ENCODE peak calls at places on chromosomes 12 and 14, in four cellular contexts. One of them, this sample, is unnamed.

GRCh38 chr12:13347241-13348043 is 150.9 kb downstream of the EMP1 start:
- DNase-seq in K562: no peak
- DNase-seq in HepG2: no peak
- DNase-seq in GM12878: no peak
- DNase-seq in this sample: peak; percentile 36

GRCh38 chr14:68781161-68782021 is 11.5 kb downstream of the ZFP36L1 start:
- DNase-seq in GM12878: no peak
- DNase-seq in K562: peak; percentile 66
- DNase-seq in HepG2: no peak
- DNase-seq in this sample: no peak

GRCh38 chr12:117587646-117588287 is 226.3 kb upstream of the NOS1 start:
- DNase-seq in HepG2: peak; percentile 15
- DNase-seq in K562: peak; percentile 67
- DNase-seq in GM12878: no peak
- DNase-seq in this sample: peak; percentile 60

GRCh38 chr14:88359500-88359899 is 26.0 kb upstream of the SPATA7 start:
- DNase-seq in GM12878: no peak
- DNase-seq in HepG2: no peak
- DNase-seq in K562: no peak
- DNase-seq in this sample: no peak

GRCh38 chr14:82009076-82009475 is 475.4 kb upstream of the SEL1L start:
- DNase-seq in K562: no peak
- DNase-seq in HepG2: no peak
- DNase-seq in GM12878: no peak
- DNase-seq in this sample: no peak

GRCh38 chr12:96049096-96049495 is 13.7 kb upstream of the LTA4H start:
- DNase-seq in K562: no peak
- DNase-seq in HepG2: no peak
- DNase-seq in GM12878: no peak
- DNase-seq in this sample: no peak

GRCh38 chr12:69094606-69095216 is 144.7 kb upstream of the CPSF6 start:
- DNase-seq in K562: no peak
- DNase-seq in GM12878: no peak
- DNase-seq in HepG2: no peak
- DNase-seq in this sample: no peak

GRCh38 chr12:25436206-25436912 is 116.7 kb downstream of the LMNTD1 start:
- DNase-seq in K562: peak; percentile 60
- DNase-seq in GM12878: peak; percentile 20
- DNase-seq in HepG2: peak; percentile 49
- DNase-seq in this sample: peak; percentile 63

GRCh38 chr14:96905825-96906224 is 108.6 kb downstream of the VRK1 start:
- DNase-seq in K562: no peak
- DNase-seq in HepG2: no peak
- DNase-seq in GM12878: no peak
- DNase-seq in this sample: no peak

GRCh38 chr12:15688838-15689237 is 100.3 kb downstream of the EPS8 start:
- DNase-seq in HepG2: no peak
- DNase-seq in GM12878: no peak
- DNase-seq in K562: no peak
- DNase-seq in this sample: no peak

GRCh38 chr12:83537428-83538053 is 850.8 kb downstream of the TMTC2 start:
- DNase-seq in HepG2: no peak
- DNase-seq in K562: no peak
- DNase-seq in GM12878: no peak
- DNase-seq in this sample: no peak

GRCh38 chr12:21551811-21552469 is 25.8 kb downstream of the SPX start:
- DNase-seq in HepG2: no peak
- DNase-seq in K562: no peak
- DNase-seq in GM12878: no peak
- DNase-seq in this sample: no peak

GRCh38 chr14:93655078-93655750 is 133.1 kb downstream of the PRIMA1 start:
- DNase-seq in GM12878: peak; percentile 3
- DNase-seq in K562: peak; percentile 15
- DNase-seq in HepG2: peak; percentile 60
- DNase-seq in this sample: peak; percentile 58

GRCh38 chr12:104718581-104718980 is 239.5 kb downstream of the SLC41A2 start:
- DNase-seq in GM12878: no peak
- DNase-seq in K562: no peak
- DNase-seq in HepG2: no peak
- DNase-seq in this sample: no peak

GRCh38 chr12:107344035-107344808 is 250.9 kb upstream of the CRY1 start:
- DNase-seq in K562: no peak
- DNase-seq in GM12878: no peak
- DNase-seq in HepG2: peak; percentile 63
- DNase-seq in this sample: peak; percentile 95

GRCh38 chr12:64968989-64969819 is 144.8 kb downstream of the TBC1D30 start:
- DNase-seq in HepG2: peak; percentile 5
- DNase-seq in K562: no peak
- DNase-seq in GM12878: no peak
- DNase-seq in this sample: peak; percentile 25

GRCh38 chr14:37230551-37231194 is 32.9 kb downstream of the MIPOL1 start:
- DNase-seq in HepG2: peak; percentile 90
- DNase-seq in K562: peak; percentile 31
- DNase-seq in GM12878: no peak
- DNase-seq in this sample: peak; percentile 35

GRCh38 chr12:8553088-8553627 is 12.5 kb upstream of the CLEC4E start:
- DNase-seq in K562: no peak
- DNase-seq in HepG2: no peak
- DNase-seq in GM12878: no peak
- DNase-seq in this sample: no peak

GRCh38 chr14:32906672-32907071 is 32.0 kb upstream of the NPAS3 start:
- DNase-seq in GM12878: no peak
- DNase-seq in HepG2: no peak
- DNase-seq in K562: no peak
- DNase-seq in this sample: no peak

GRCh38 chr14:103128631-103129300 is 5.5 kb downstream of the TNFAIP2 start:
- DNase-seq in HepG2: no peak
- DNase-seq in GM12878: no peak
- DNase-seq in K562: no peak
- DNase-seq in this sample: no peak

GRCh38 chr12:119740835-119741234 is 72.9 kb downstream of the PRKAB1 start:
- DNase-seq in GM12878: no peak
- DNase-seq in K562: no peak
- DNase-seq in HepG2: no peak
- DNase-seq in this sample: no peak

GRCh38 chr12:42798811-42799438 is 209.4 kb upstream of the PRICKLE1 start:
- DNase-seq in HepG2: no peak
- DNase-seq in K562: no peak
- DNase-seq in GM12878: no peak
- DNase-seq in this sample: no peak

GRCh38 chr12:70989232-70989631 is 68.7 kb upstream of the PTPRR start:
- DNase-seq in HepG2: no peak
- DNase-seq in GM12878: no peak
- DNase-seq in K562: no peak
- DNase-seq in this sample: no peak

GRCh38 chr14:103087343-103087835 is 3.4 kb downstream of the LBHD2 start:
- DNase-seq in GM12878: no peak
- DNase-seq in HepG2: no peak
- DNase-seq in K562: no peak
- DNase-seq in this sample: no peak

GRCh38 chr14:68309121-68309520 is 483.7 kb downstream of the ZFP36L1 start:
- DNase-seq in HepG2: no peak
- DNase-seq in GM12878: no peak
- DNase-seq in K562: no peak
- DNase-seq in this sample: no peak

GRCh38 chr12:84601483-84601882 is 311.1 kb downstream of the SLC6A15 start:
- DNase-seq in GM12878: no peak
- DNase-seq in HepG2: no peak
- DNase-seq in K562: no peak
- DNase-seq in this sample: no peak

GRCh38 chr12:18752280-18752920 is 14.5 kb downstream of the CAPZA3 start:
- DNase-seq in GM12878: no peak
- DNase-seq in K562: peak; percentile 57
- DNase-seq in HepG2: no peak
- DNase-seq in this sample: no peak

GRCh38 chr12:54565658-54566552 is 16.5 kb downstream of the PDE1B start:
- DNase-seq in K562: no peak
- DNase-seq in HepG2: no peak
- DNase-seq in GM12878: no peak
- DNase-seq in this sample: no peak

GRCh38 chr12:46875095-46875494 is 49.3 kb upstream of the SLC38A4 start:
- DNase-seq in K562: no peak
- DNase-seq in HepG2: no peak
- DNase-seq in GM12878: no peak
- DNase-seq in this sample: no peak

GRCh38 chr12:112686373-112686772 is 105.2 kb upstream of the RPH3A start:
- DNase-seq in HepG2: no peak
- DNase-seq in K562: no peak
- DNase-seq in GM12878: no peak
- DNase-seq in this sample: no peak

GRCh38 chr12:65051196-65051595 is 69.9 kb downstream of the WIF1 start:
- DNase-seq in GM12878: no peak
- DNase-seq in HepG2: no peak
- DNase-seq in K562: no peak
- DNase-seq in this sample: no peak

GRCh38 chr12:122395319-122395718 is 27.1 kb downstream of the CLIP1 start:
- DNase-seq in K562: no peak
- DNase-seq in HepG2: no peak
- DNase-seq in GM12878: no peak
- DNase-seq in this sample: peak; percentile 81

GRCh38 chr12:106145539-106146447 is 7.0 kb upstream of the NUAK1 start:
- DNase-seq in GM12878: no peak
- DNase-seq in K562: no peak
- DNase-seq in HepG2: no peak
- DNase-seq in this sample: no peak

GRCh38 chr14:33943081-33943480 is 7.8 kb downstream of the EGLN3 start:
- DNase-seq in K562: no peak
- DNase-seq in GM12878: no peak
- DNase-seq in HepG2: no peak
- DNase-seq in this sample: no peak

GRCh38 chr12:32926356-32926755 is 29.8 kb upstream of the PKP2 start:
- DNase-seq in HepG2: no peak
- DNase-seq in K562: no peak
- DNase-seq in GM12878: no peak
- DNase-seq in this sample: no peak

GRCh38 chr12:66235626-66236281 is 46.7 kb downstream of the IRAK3 start:
- DNase-seq in K562: no peak
- DNase-seq in GM12878: no peak
- DNase-seq in HepG2: no peak
- DNase-seq in this sample: peak; percentile 27

GRCh38 chr14:24071144-24071697 is at the start of gene CPNE6:
- DNase-seq in HepG2: no peak
- DNase-seq in GM12878: no peak
- DNase-seq in K562: no peak
- DNase-seq in this sample: no peak

GRCh38 chr14:34214961-34215360 is 247.1 kb downstream of the SPTSSA start:
- DNase-seq in HepG2: no peak
- DNase-seq in K562: no peak
- DNase-seq in GM12878: no peak
- DNase-seq in this sample: no peak

GRCh38 chr14:30272848-30273563 is 286.0 kb upstream of the G2E3 start:
- DNase-seq in K562: no peak
- DNase-seq in HepG2: no peak
- DNase-seq in GM12878: no peak
- DNase-seq in this sample: no peak
- TF ChIP-seq POLR2AphosphoS2 in K562: no peak
- TF ChIP-seq POLR2AphosphoS2 in HepG2: no peak
- TF ChIP-seq POLR2AphosphoS2 in GM12878: no peak
- TF ChIP-seq POLR2AphosphoS2 in this sample: no peak

DNA sequence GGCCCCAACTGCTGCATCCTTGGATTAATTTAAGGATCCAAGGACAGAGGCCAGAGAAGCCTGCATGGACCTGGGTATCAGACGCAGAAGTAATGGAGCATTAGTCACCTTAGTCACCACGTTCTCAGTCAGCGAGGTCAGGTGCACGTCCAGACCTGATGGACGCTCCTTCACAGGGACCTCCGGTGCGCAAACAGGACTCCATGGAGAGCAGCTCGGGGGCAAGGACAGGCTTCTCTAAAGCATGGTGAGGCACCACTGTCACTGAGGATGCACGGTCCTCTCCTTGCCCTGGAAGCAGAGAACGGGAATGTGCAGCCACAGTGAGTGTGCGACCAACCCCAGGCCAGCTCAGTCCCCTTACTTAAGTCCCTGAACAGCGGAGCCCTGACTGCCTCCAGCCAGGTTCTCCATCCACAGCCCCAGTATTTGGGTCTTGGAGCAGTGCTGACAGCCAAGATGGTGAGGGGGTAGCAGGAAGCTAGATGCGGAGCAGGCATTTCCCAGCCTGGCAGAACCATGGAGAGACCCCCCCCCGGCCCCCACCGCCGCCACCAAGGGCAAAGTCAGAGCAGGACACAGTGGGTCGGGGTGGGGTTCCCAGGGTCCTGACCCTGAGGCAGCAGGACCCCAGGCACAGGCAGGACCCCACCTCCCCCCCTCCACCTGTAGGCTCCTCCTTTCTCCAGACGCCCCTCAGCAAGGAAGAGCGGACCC is 253.4 kb upstream of the SFSWAP start:
- DNase-seq in GM12878: no peak
- DNase-seq in K562: peak; percentile 19
- DNase-seq in HepG2: no peak
- DNase-seq in this sample: no peak
- TF ChIP-seq MYC in GM12878: no peak
- TF ChIP-seq MYC in K562: no peak
- TF ChIP-seq MYC in HepG2: no peak
- TF ChIP-seq MYC in this sample: no peak

GRCh38 chr12:93137656-93138612 is 208.8 kb upstream of the EEA1 start:
- DNase-seq in HepG2: no peak
- DNase-seq in GM12878: no peak
- DNase-seq in K562: peak; percentile 37
- DNase-seq in this sample: peak; percentile 60
- H3K4me3 ChIP-seq in HepG2: no peak overlapping the region
- H3K4me3 ChIP-seq in GM12878: no peak overlapping the region
- H3K4me3 ChIP-seq in K562: no peak overlapping the region
- H3K4me3 ChIP-seq in this sample: no peak overlapping the region

GRCh38 chr14:31510855-31511254 is 23.0 kb upstream of the GPR33 start:
- DNase-seq in GM12878: no peak
- DNase-seq in HepG2: no peak
- DNase-seq in K562: no peak
- DNase-seq in this sample: no peak
- TF ChIP-seq POLR2AphosphoS2 in GM12878: no peak
- TF ChIP-seq POLR2AphosphoS2 in HepG2: no peak
- TF ChIP-seq POLR2AphosphoS2 in K562: no peak
- TF ChIP-seq POLR2AphosphoS2 in this sample: no peak

This sample was measured in A549.